ENCODE peak calls at places on chromosome 13, in four cellular contexts. One of them, this sample, is unnamed.

GRCh38 chr13:50389726-50390125 is 374.5 kb downstream of the KCNRG start:
- DNase-seq in aorta: no peak
- DNase-seq in body of pancreas: no peak
- DNase-seq in T-helper 1 cell: no peak
- DNase-seq in this sample: no peak

GRCh38 chr13:48405865-48406264 is 7.0 kb downstream of the LPAR6 start:
- DNase-seq in aorta: no peak
- DNase-seq in body of pancreas: no peak
- DNase-seq in T-helper 1 cell: no peak
- DNase-seq in this sample: no peak

GRCh38 chr13:41193469-41193868 is 900 bp downstream of the KBTBD7 start:
- DNase-seq in aorta: no peak
- DNase-seq in body of pancreas: no peak
- DNase-seq in T-helper 1 cell: no peak
- DNase-seq in this sample: no peak

GRCh38 chr13:94305463-94305862 is 174.0 kb downstream of the DCT start:
- DNase-seq in aorta: no peak
- DNase-seq in body of pancreas: peak; percentile 19
- DNase-seq in T-helper 1 cell: no peak
- DNase-seq in this sample: no peak

GRCh38 chr13:32384702-32385101 is 43.2 kb downstream of the N4BP2L1 start:
- DNase-seq in aorta: no peak
- DNase-seq in body of pancreas: peak; percentile 5
- DNase-seq in T-helper 1 cell: no peak
- DNase-seq in this sample: no peak

GRCh38 chr13:33441015-33441414 is 155.5 kb upstream of the STARD13 start:
- DNase-seq in aorta: no peak
- DNase-seq in body of pancreas: peak; percentile 56
- DNase-seq in T-helper 1 cell: no peak
- DNase-seq in this sample: no peak

GRCh38 chr13:50230365-50230978 is 215.2 kb downstream of the KCNRG start:
- DNase-seq in aorta: no peak
- DNase-seq in body of pancreas: no peak
- DNase-seq in T-helper 1 cell: no peak
- DNase-seq in this sample: no peak

GRCh38 chr13:106034201-106034600 is 501.3 kb downstream of the EFNB2 start:
- DNase-seq in aorta: no peak
- DNase-seq in body of pancreas: no peak
- DNase-seq in T-helper 1 cell: no peak
- DNase-seq in this sample: no peak

GRCh38 chr13:90950134-90950533 is 397.4 kb upstream of the MIR17HG start:
- DNase-seq in aorta: no peak
- DNase-seq in body of pancreas: no peak
- DNase-seq in T-helper 1 cell: no peak
- DNase-seq in this sample: no peak

GRCh38 chr13:69124996-69125395 is 982.6 kb upstream of the ATXN8OS start:
- DNase-seq in aorta: no peak
- DNase-seq in body of pancreas: no peak
- DNase-seq in T-helper 1 cell: no peak
- DNase-seq in this sample: no peak

GRCh38 chr13:102580552-102581169 is 16.1 kb upstream of the TPP2 start:
- DNase-seq in aorta: no peak
- DNase-seq in body of pancreas: peak; percentile 49
- DNase-seq in T-helper 1 cell: peak; percentile 37
- DNase-seq in this sample: no peak

GRCh38 chr13:54356209-54356608 is 1327.6 kb downstream of the OLFM4 start:
- DNase-seq in aorta: no peak
- DNase-seq in body of pancreas: no peak
- DNase-seq in T-helper 1 cell: no peak
- DNase-seq in this sample: no peak

GRCh38 chr13:31046711-31047279 is 114.3 kb downstream of the TEX26 start:
- DNase-seq in aorta: no peak
- DNase-seq in body of pancreas: peak; percentile 31
- DNase-seq in T-helper 1 cell: no peak
- DNase-seq in this sample: no peak

GRCh38 chr13:27321619-27322385 is 51.2 kb downstream of the RASL11A start:
- DNase-seq in aorta: no peak
- DNase-seq in body of pancreas: no peak
- DNase-seq in T-helper 1 cell: no peak
- DNase-seq in this sample: no peak

GRCh38 chr13:34361528-34361927 is 543.6 kb downstream of the RFC3 start:
- DNase-seq in aorta: no peak
- DNase-seq in body of pancreas: no peak
- DNase-seq in T-helper 1 cell: no peak
- DNase-seq in this sample: no peak

GRCh38 chr13:41061914-41062837 is 867 bp downstream of the WBP4 start:
- DNase-seq in aorta: no peak
- DNase-seq in body of pancreas: no peak
- DNase-seq in T-helper 1 cell: no peak
- DNase-seq in this sample: no peak

GRCh38 chr13:33918199-33918932 is 100.4 kb downstream of the RFC3 start:
- DNase-seq in aorta: no peak
- DNase-seq in body of pancreas: peak; percentile 18
- DNase-seq in T-helper 1 cell: no peak
- DNase-seq in this sample: no peak

GRCh38 chr13:49307365-49307764 is 59.6 kb downstream of the CDADC1 start:
- DNase-seq in aorta: no peak
- DNase-seq in body of pancreas: peak; percentile 29
- DNase-seq in T-helper 1 cell: no peak
- DNase-seq in this sample: no peak

GRCh38 chr13:50829226-50829625 is 14.3 kb downstream of the DLEU7 start:
- DNase-seq in aorta: no peak
- DNase-seq in body of pancreas: no peak
- DNase-seq in T-helper 1 cell: no peak
- DNase-seq in this sample: no peak

GRCh38 chr13:94009696-94010095 is 469.8 kb downstream of the DCT start:
- DNase-seq in aorta: no peak
- DNase-seq in body of pancreas: no peak
- DNase-seq in T-helper 1 cell: no peak
- DNase-seq in this sample: no peak

GRCh38 chr13:114068723-114069322 is 63.6 kb downstream of the RASA3 start:
- DNase-seq in aorta: peak; percentile 76
- DNase-seq in body of pancreas: peak; percentile 44
- DNase-seq in T-helper 1 cell: no peak
- DNase-seq in this sample: no peak

GRCh38 chr13:25874064-25874737 is 177.6 kb downstream of the SHISA2 start:
- DNase-seq in aorta: no peak
- DNase-seq in body of pancreas: no peak
- DNase-seq in T-helper 1 cell: no peak
- DNase-seq in this sample: no peak

GRCh38 chr13:97306646-97307045 is 84.5 kb downstream of the MBNL2 start:
- DNase-seq in aorta: no peak
- DNase-seq in body of pancreas: peak; percentile 25
- DNase-seq in T-helper 1 cell: no peak
- DNase-seq in this sample: no peak

GRCh38 chr13:91154954-91155353 is 192.5 kb upstream of the MIR17HG start:
- DNase-seq in aorta: no peak
- DNase-seq in body of pancreas: peak; percentile 32
- DNase-seq in T-helper 1 cell: no peak
- DNase-seq in this sample: no peak

This sample was measured in CD4-positive, alpha-beta T cell.